ENCODE peak calls at places on chromosome 18, in five cellular contexts. C is T-helper 1 cell, X is activated T-cell treated with anti-CD3 and anti-CD28 coated beads for 1 hour, G is WERI-Rb-1, A is suprapubic skin. M is an unnamed sample.

GRCh38 chr18:9101730-9102390 is 639 bp upstream of the NDUFV2 start:
- DNase-seq in X (no peak), A (no peak), C (no peak), G (no peak), M (peak)

GRCh38 chr18:75204262-75204977 is 4.5 kb downstream of the PTGR3 start:
- DNase-seq in A (no peak), X (no peak), G (no peak), C (no peak), M (no peak)

GRCh38 chr18:11946756-11947155 is 34.6 kb upstream of the IMPA2 start:
- DNase-seq in C (no peak), G (no peak), A (no peak), X (no peak), M (no peak)

GRCh38 chr18:4017479-4017878 is 437.6 kb downstream of the DLGAP1 start:
- DNase-seq in A (no peak), G (peak), C (no peak), X (no peak), M (no peak)

GRCh38 chr18:63433349-63433866 is 11.1 kb upstream of the VPS4B start:
- DNase-seq in C (no peak), G (no peak), A (no peak), X (no peak), M (no peak)

GRCh38 chr18:10149768-10150556 is 236.1 kb downstream of the VAPA start:
- DNase-seq in G (no peak), C (no peak), A (no peak), X (no peak), M (no peak)

GRCh38 chr18:76380791-76381405 is 114.1 kb downstream of the ZNF516 start:
- DNase-seq in A (peak), X (no peak), G (no peak), C (no peak), M (no peak)

GRCh38 chr18:10261315-10262276 is 192.8 kb upstream of the APCDD1 start:
- DNase-seq in X (no peak), G (no peak), A (no peak), C (no peak), M (no peak)

GRCh38 chr18:50011813-50012445 is 183.0 kb downstream of the MYO5B start:
- DNase-seq in C (no peak), A (no peak), G (no peak), X (no peak), M (no peak)

GRCh38 chr18:45588284-45588683 is 27.0 kb upstream of the SLC14A2 start:
- DNase-seq in A (no peak), C (no peak), X (no peak), G (no peak), M (no peak)

GRCh38 chr18:5175378-5175777 is 21.7 kb downstream of the AKAIN1 start:
- DNase-seq in C (no peak), X (no peak), G (no peak), A (no peak), M (no peak)

GRCh38 chr18:68436485-68436884 is 278.4 kb downstream of the TMX3 start:
- DNase-seq in C (no peak), A (no peak), G (no peak), X (no peak), M (no peak)

GRCh38 chr18:13500227-13500865 is 226.0 kb downstream of the FAM210A start:
- DNase-seq in C (no peak), G (no peak), A (peak), X (no peak), M (no peak)